ENCODE peak calls at places on chromosomes 3 and 15, in seven cellular contexts. Y is aorta, C is heart left ventricle, U is hepatocyte, J is right atrium auricular region, V is esophagus muscularis mucosa, T is mammary epithelial cell. E is an unnamed sample.

GRCh38 chr3:149581248-149581647 is 76.6 kb downstream of the WWTR1 start:
- DNase-seq in Y (no peak), J (no peak), C (no peak), V (no peak), U (no peak), T (peak; percentile 76), E (peak; percentile 55)

GRCh38 chr3:195068045-195068444 is 202.9 kb downstream of the XXYLT1 start:
- DNase-seq in C (no peak), J (no peak), U (no peak), V (no peak), Y (no peak), T (peak; percentile 1), E (no peak)

GRCh38 chr15:101050647-101051290 is 131.6 kb downstream of the LRRK1 start:
- DNase-seq in U (peak; percentile 3), Y (peak; percentile 32), C (no peak), J (peak; percentile 43), V (peak; percentile 88), T (no peak), E (no peak)

GRCh38 chr3:159234306-159234705 is 432.5 kb downstream of the MFSD1 start:
- DNase-seq in V (no peak), T (no peak), J (no peak), Y (no peak), C (no peak), U (no peak), E (peak; percentile 65)

GRCh38 chr3:52620580-52620979 is 65.1 kb downstream of the PBRM1 start:
- DNase-seq in J (no peak), Y (no peak), C (no peak), T (no peak), V (no peak), U (no peak), E (no peak)

GRCh38 chr15:51366911-51367310 is 25.5 kb downstream of the GLDN start:
- DNase-seq in T (peak; percentile 22), C (peak; percentile 55), J (no peak), Y (no peak), V (no peak), U (peak; percentile 47), E (peak; percentile 82)

GRCh38 chr3:151792411-151792810 is 21.5 kb upstream of the AADAC start:
- DNase-seq in U (no peak), Y (no peak), C (no peak), V (no peak), T (no peak), J (no peak), E (no peak)

GRCh38 chr15:85100186-85100937 is 118.7 kb downstream of the PDE8A start:
- DNase-seq in T (no peak), V (no peak), Y (no peak), C (no peak), U (no peak), J (no peak), E (no peak)

GRCh38 chr3:54356299-54357037 is 234.1 kb downstream of the CACNA2D3 start:
- DNase-seq in T (no peak), U (no peak), J (no peak), C (peak; percentile 73), V (no peak), Y (peak; percentile 56), E (peak; percentile 22)

GRCh38 chr3:95272791-95273190 is 1209.9 kb downstream of the NSUN3 start:
- DNase-seq in C (no peak), Y (no peak), T (no peak), U (no peak), J (no peak), V (no peak), E (no peak)

GRCh38 chr3:77254967-77255831 is 215.3 kb downstream of the ROBO2 start:
- DNase-seq in C (no peak), V (no peak), J (no peak), Y (no peak), U (peak; percentile 81), T (peak; percentile 27), E (peak; percentile 68)

GRCh38 chr3:78462021-78462420 is 1305.8 kb downstream of the ROBO1 start:
- DNase-seq in C (no peak), U (no peak), V (no peak), T (no peak), Y (no peak), J (no peak), E (no peak)

GRCh38 chr3:78258798-78259197 is 1218.9 kb downstream of the ROBO2 start:
- DNase-seq in C (no peak), Y (no peak), U (no peak), V (no peak), J (no peak), T (no peak), E (peak; percentile 79)

GRCh38 chr3:45553469-45553974 is 41.0 kb upstream of the LIMD1 start:
- DNase-seq in V (no peak), U (peak; percentile 25), J (no peak), T (peak; percentile 62), C (peak; percentile 84), Y (peak; percentile 81), E (peak; percentile 60)

GRCh38 chr15:25238126-25238525 is 200.7 kb downstream of the UBE3A start:
- DNase-seq in T (no peak), U (no peak), J (no peak), Y (peak; percentile 34), V (no peak), C (peak; percentile 13), E (no peak)

GRCh38 chr15:25238716-25239470 is 199.9 kb downstream of the UBE3A start:
- DNase-seq in V (no peak), Y (peak; percentile 14), T (no peak), C (peak; percentile 5), U (no peak), J (no peak), E (no peak)

GRCh38 chr15:25236861-25237155 is 202.0 kb downstream of the UBE3A start:
- DNase-seq in C (peak; percentile 19), V (no peak), J (no peak), Y (peak; percentile 17), U (no peak), T (no peak), E (no peak)

GRCh38 chr15:25236143-25236860 is 202.5 kb downstream of the UBE3A start:
- DNase-seq in J (no peak), U (no peak), T (no peak), V (no peak), Y (peak; percentile 13), C (peak; percentile 3), E (no peak)

GRCh38 chr15:25237291-25237978 is 201.4 kb downstream of the UBE3A start:
- DNase-seq in Y (peak; percentile 20), U (no peak), V (no peak), J (no peak), T (no peak), C (peak; percentile 18), E (no peak)
- H3K9me3 ChIP-seq in Y (no peaks in the 10 kb centered on the region), U (no peaks in the 10 kb centered on the region), V (peaks cover 46% of the 10 kb centered on the region), J (no peaks in the 10 kb centered on the region), T (peaks cover 71% of the 10 kb centered on the region), C (peaks cover 34% of the 10 kb centered on the region), E (no peaks in the 10 kb centered on the region)

GRCh38 chr15:20345401-20345958 is 196.1 kb downstream of the GOLGA6L6 start:
- DNase-seq in C (no peak), Y (no peak), U (peak; percentile 11), J (no peak), V (peak; percentile 89), T (no peak), E (no peak)
- H3K9me3 ChIP-seq in C (peaks cover 27% of the 10 kb centered on the region), Y (peaks cover 3% of the 10 kb centered on the region), U (peaks cover 72% of the 10 kb centered on the region), J (peaks cover 11% of the 10 kb centered on the region), V (peaks cover 20% of the 10 kb centered on the region), T (peaks cover 34% of the 10 kb centered on the region), E (no peaks in the 10 kb centered on the region)

GRCh38 chr15:87760915-87761314 is 495.6 kb downstream of the NTRK3 start:
- DNase-seq in V (no peak), U (no peak), J (no peak), Y (no peak), T (no peak), C (no peak), E (no peak)

GRCh38 chr15:87757084-87757483 is 499.5 kb downstream of the NTRK3 start:
- DNase-seq in J (no peak), C (no peak), T (no peak), Y (no peak), V (no peak), U (no peak), E (no peak)

GRCh38 chr15:87764461-87765236 is 491.9 kb downstream of the NTRK3 start:
- DNase-seq in T (peak; percentile 29), J (no peak), Y (no peak), C (no peak), V (no peak), U (no peak), E (peak; percentile 85)

GRCh38 chr15:87758739-87759457 is 497.6 kb downstream of the NTRK3 start:
- DNase-seq in J (no peak), U (no peak), C (no peak), T (no peak), V (no peak), Y (no peak), E (no peak)

DNA sequence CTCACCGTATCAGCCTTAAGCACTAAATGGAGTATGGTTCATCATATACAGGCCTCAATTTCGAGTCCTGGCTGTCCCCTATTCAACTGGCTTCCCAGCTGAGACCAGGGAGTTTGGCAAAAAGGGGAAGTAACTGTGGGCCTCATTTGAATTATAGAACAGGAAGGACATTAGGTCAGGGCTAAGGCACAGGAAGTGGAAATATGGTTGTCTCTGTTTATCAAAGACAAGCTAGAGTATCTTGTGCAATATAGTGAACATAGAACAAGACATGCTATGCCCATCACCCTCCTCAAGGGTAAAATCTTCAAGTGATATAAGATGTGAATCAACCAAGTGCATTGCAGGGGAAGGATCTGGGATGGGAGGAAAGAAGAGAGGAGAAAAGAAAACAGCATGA is 494.4 kb downstream of the NTRK3 start:
- DNase-seq in V (no peak), C (no peak), U (no peak), T (no peak), J (no peak), Y (no peak), E (no peak)
- H3K9me3 ChIP-seq in V (no peaks in the 10 kb centered on the region), C (no peaks in the 10 kb centered on the region), U (no peaks in the 10 kb centered on the region), T (no peaks in the 10 kb centered on the region), J (no peaks in the 10 kb centered on the region), Y (no peaks in the 10 kb centered on the region), E (no peaks in the 10 kb centered on the region)

GRCh38 chr15:77578641-77579372 is 53.9 kb downstream of the LINGO1 start:
- DNase-seq in C (no peak), V (no peak), J (no peak), U (no peak), T (no peak), Y (no peak), E (no peak)
- H3K9me3 ChIP-seq in C (no peaks in the 10 kb centered on the region), V (no peaks in the 10 kb centered on the region), J (no peaks in the 10 kb centered on the region), U (no peaks in the 10 kb centered on the region), T (no peaks in the 10 kb centered on the region), Y (no peaks in the 10 kb centered on the region), E (no peaks in the 10 kb centered on the region)

E was measured in GM23248.